ENCODE peak calls at places on chromosomes 16 and 17, in five cellular contexts. I is HepG2, O is sigmoid colon, N is GM12878, P is stomach. D is an unnamed sample.

GRCh38 chr16:10885246-10885645 is 8.2 kb downstream of the CIITA start:
- DNase-seq in P (no peak), N (no peak), O (no peak), I (no peak), D (no peak)

GRCh38 chr16:20871935-20872815 is 28.0 kb downstream of the DCUN1D3 start:
- DNase-seq in P (no peak), N (no peak), O (no peak), I (no peak), D (no peak)

GRCh38 chr17:68398731-68399637 is 58.3 kb downstream of the WIPI1 start:
- DNase-seq in P (peak; percentile 60), O (peak; percentile 70), I (peak; percentile 91), N (no peak), D (peak; percentile 46)

GRCh38 chr17:8846768-8847211 is 20.7 kb downstream of the PIK3R6 start:
- DNase-seq in I (peak; percentile 33), O (peak; percentile 4), N (no peak), P (no peak), D (no peak)

GRCh38 chr17:80264793-80265075 is 4.1 kb downstream of the RNF213 start:
- DNase-seq in P (no peak), O (no peak), N (no peak), I (no peak), D (no peak)

GRCh38 chr16:78307824-78308528 is 208.5 kb downstream of the WWOX start:
- DNase-seq in N (no peak), P (no peak), I (no peak), O (no peak), D (no peak)

GRCh38 chr16:54645328-54645727 is 285.3 kb upstream of the IRX5 start:
- DNase-seq in P (peak; percentile 62), O (no peak), I (no peak), N (no peak), D (no peak)

GRCh38 chr16:56936950-56937349 is 5.0 kb downstream of the HERPUD1 start:
- DNase-seq in P (no peak), O (no peak), I (no peak), N (no peak), D (no peak)

GRCh38 chr16:2057438-2057837 is 9.7 kb downstream of the TSC2 start:
- DNase-seq in N (no peak), I (no peak), P (no peak), O (no peak), D (no peak)

GRCh38 chr17:9905902-9906301 is 831 bp upstream of the RCVRN start:
- DNase-seq in P (no peak), O (no peak), N (no peak), I (peak; percentile 3), D (no peak)

GRCh38 chr16:12119037-12119436 is 142.5 kb downstream of the SNX29 start:
- DNase-seq in I (no peak), O (no peak), P (no peak), N (no peak), D (no peak)

GRCh38 chr17:7557825-7558543 is 566 bp upstream of the TNFSF13 start:
- DNase-seq in N (no peak), P (peak; percentile 96), I (peak; percentile 52), O (peak; percentile 96), D (peak; percentile 94)

GRCh38 chr16:976389-976931 is 5.1 kb upstream of the SOX8 start:
- DNase-seq in I (no peak), N (no peak), P (no peak), O (no peak), D (no peak)

GRCh38 chr17:7839199-7839889 is 5.3 kb downstream of the KDM6B start:
- DNase-seq in P (no peak), O (peak; percentile 61), I (no peak), N (no peak), D (peak; percentile 88)

GRCh38 chr16:88769617-88770458 is 15.2 kb downstream of the PIEZO1 start:
- DNase-seq in I (no peak), N (no peak), P (no peak), O (no peak), D (peak; percentile 61)

GRCh38 chr16:56643080-56643778 is 4.8 kb downstream of the MT1A start:
- DNase-seq in I (peak; percentile 39), O (peak; percentile 82), P (peak; percentile 89), N (no peak), D (peak; percentile 89)

GRCh38 chr17:61400058-61400785 is 579 bp downstream of the TBX2 start:
- DNase-seq in N (no peak), O (peak; percentile 60), I (no peak), P (no peak), D (no peak)

GRCh38 chr16:11005611-11005975 is 61.2 kb downstream of the CLEC16A start:
- DNase-seq in N (no peak), I (no peak), P (no peak), O (no peak), D (no peak)

GRCh38 chr16:54510619-54511018 is 224.0 kb upstream of the IRX3 start:
- DNase-seq in I (no peak), P (no peak), N (no peak), O (no peak), D (no peak)

GRCh38 chr17:78559749-78560368 is 17.3 kb downstream of the DNAH17 start:
- DNase-seq in I (no peak), O (no peak), N (no peak), P (no peak), D (no peak)

GRCh38 chr16:47903470-47903869 is 252.3 kb downstream of the ABCC12 start:
- DNase-seq in O (no peak), I (no peak), P (no peak), N (no peak), D (no peak)

DNA sequence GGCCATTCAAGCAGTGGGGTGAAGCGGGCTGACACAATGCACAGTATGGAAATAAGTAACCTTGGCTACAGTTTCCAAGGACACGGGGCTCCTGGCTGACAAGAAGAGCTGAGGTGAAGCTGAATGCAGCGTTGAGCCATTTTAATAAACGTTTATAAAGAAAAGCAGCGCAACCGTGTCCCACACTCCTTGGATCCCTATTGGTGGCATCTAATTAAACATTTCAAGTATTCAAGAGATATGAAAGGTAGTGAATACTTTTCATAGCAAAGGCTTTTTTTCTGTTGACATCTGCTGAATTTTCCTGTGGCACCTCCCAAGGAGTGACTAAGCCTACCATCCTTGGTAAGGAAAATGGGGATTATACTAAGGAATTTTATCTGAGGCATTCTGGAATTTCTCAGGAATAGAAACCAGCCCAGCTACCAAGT is 26.5 kb downstream of the DUSP14 start:
- DNase-seq in P (no peak), N (no peak), O (no peak), I (no peak), D (no peak)
- H3K36me3 ChIP-seq in P (peaks cover 47% of the 10 kb centered on the region), N (peaks cover 32% of the 10 kb centered on the region), O (peaks cover 30% of the 10 kb centered on the region), I (peaks cover 9% of the 10 kb centered on the region), D (no peaks in the 10 kb centered on the region)

GRCh38 chr16:49281481-49281842 is at the start of gene CBLN1:
- DNase-seq in I (no peak), N (no peak), P (no peak), O (no peak), D (no peak)
- H3K4me3 ChIP-seq in I (no peak within 1 kb of the TSS), N (no peak within 1 kb of the TSS), P (peak within 1 kb of the TSS; percentile 48), O (peak within 1 kb of the TSS; percentile 57), D (no peak within 1 kb of the TSS)

DNA sequence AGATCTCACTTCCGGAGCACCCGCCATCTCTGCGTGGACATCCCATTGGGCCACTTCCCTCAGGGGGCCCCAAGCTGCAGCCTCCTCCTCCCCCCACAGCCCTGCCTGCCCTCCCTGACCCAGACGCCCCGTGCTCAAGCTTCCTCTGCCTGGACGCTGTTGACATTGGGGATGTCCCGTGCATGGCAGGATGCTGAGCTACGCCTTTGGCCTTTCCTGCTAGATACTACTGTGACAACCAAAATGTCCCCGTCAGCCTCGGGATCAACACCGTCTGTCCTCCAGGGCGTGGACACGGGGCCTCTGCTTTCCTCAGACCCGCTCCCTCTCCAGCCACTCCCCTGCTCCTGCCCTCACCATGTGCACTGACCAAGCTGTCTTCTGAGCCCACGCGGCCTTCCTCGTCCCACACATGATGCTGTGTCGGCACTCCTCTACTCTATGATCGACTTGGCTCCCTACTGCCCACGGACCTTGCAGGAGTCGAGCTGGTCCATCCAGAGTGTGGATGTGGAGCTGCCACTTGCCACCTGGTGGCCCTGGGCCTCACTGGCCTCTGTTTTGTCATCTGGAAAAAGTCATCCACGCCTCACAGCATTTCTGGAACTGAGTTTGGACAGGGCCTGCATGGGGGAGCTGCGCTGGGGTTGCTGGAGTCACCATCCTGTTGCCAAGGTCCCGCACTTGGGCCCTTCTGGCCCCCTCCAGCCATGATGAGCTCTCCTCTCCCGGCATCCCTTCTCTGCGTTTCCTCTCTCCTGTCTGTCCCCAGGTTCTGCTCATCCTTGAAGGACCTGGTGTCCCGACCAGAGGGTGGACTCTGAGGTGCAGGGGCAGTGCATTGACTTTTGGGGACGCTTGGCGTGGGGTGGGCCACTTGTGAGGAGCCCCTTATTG is 221.7 kb upstream of the CIBAR2 start:
- DNase-seq in O (no peak), N (no peak), P (no peak), I (no peak), D (no peak)
- TF ChIP-seq EP300 in O (no peak), N (no peak), P (no peak), I (no peak), D (no peak)

GRCh38 chr17:4080686-4081085 is 62.1 kb downstream of the ZZEF1 start:
- DNase-seq in O (no peak), P (no peak), N (no peak), I (no peak), D (no peak)
- H3K36me3 ChIP-seq in O (peaks cover 83% of the 10 kb centered on the region), P (peaks cover 77% of the 10 kb centered on the region), N (peaks cover 46% of the 10 kb centered on the region), I (peaks cover 7% of the 10 kb centered on the region), D (no peaks in the 10 kb centered on the region)

GRCh38 chr17:42179911-42180410 is 981 bp downstream of the KCNH4 start:
- DNase-seq in I (peak; percentile 47), O (no peak), P (peak; percentile 38), N (no peak), D (peak; percentile 34)

GRCh38 chr17:42181851-42182207 is 887 bp upstream of the KCNH4 start:
- DNase-seq in I (no peak), O (no peak), P (no peak), N (no peak), D (no peak)

GRCh38 chr17:42179335-42179734 is 1.6 kb downstream of the KCNH4 start:
- DNase-seq in P (no peak), I (no peak), N (no peak), O (no peak), D (no peak)

GRCh38 chr17:42180411-42180921 is 476 bp downstream of the KCNH4 start:
- DNase-seq in I (no peak), N (no peak), P (no peak), O (no peak), D (no peak)

GRCh38 chr17:42180922-42181850 is at the start of gene KCNH4:
- DNase-seq in P (peak; percentile 81), I (peak; percentile 39), O (peak; percentile 79), N (peak; percentile 58), D (peak; percentile 79)
- H3K4me3 ChIP-seq in P (peak within 1 kb of the TSS; percentile 55), I (peak within 1 kb of the TSS; percentile 47), O (peak within 1 kb of the TSS; percentile 42), N (peak within 1 kb of the TSS; percentile 21), D (peak within 1 kb of the TSS; percentile 9)

GRCh38 chr16:28823719-28824547 is 1.1 kb downstream of the ATXN2L start:
- DNase-seq in O (peak; percentile 99), N (peak; percentile 86), P (peak; percentile 95), I (peak; percentile 97), D (peak; percentile 97)
- TF ChIP-seq EP300 in O (no peak), N (no peak), P (no peak), I (peak; percentile 6), D (no peak)

DNA sequence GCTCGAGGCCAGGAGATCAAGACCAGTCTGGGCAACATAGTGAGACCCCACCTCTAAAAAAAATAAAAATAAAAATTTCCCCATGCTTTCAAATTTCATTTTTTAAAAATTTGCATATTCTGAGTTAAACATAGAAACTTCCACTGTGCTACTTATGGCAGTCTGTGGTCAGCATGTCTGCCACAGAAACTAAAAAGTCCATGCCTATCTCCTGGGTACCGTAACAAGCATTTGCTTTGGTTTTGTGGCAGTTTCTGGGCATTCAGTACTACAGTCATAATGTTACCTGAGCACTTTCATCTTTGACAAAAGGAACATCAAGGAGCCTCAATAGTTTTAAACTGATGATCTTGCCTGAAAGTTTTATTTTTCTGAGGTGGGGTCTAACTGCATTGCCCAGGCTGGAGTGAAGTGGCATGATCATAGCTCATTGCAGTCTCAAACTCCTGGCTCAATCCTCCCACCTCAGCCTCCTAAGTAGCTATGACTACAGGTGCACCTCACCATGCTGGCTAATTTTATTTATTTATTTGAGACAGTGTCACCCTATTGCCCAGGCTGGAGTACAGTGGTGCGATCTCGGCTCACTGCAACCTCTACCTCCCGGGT is 13.2 kb upstream of the ITGA2B start:
- DNase-seq in O (no peak), N (peak; percentile 69), I (no peak), P (no peak), D (no peak)
- H3K36me3 ChIP-seq in O (peaks cover 52% of the 10 kb centered on the region), N (peaks cover 37% of the 10 kb centered on the region), I (peaks cover 18% of the 10 kb centered on the region), P (peaks cover 39% of the 10 kb centered on the region), D (no peaks in the 10 kb centered on the region)